ENCODE peak calls at places on chromosomes 13 and 19, in nine cellular contexts. One of them, this sample, is unnamed.
A peak's percentile ranks its signal among the peaks of the same experiment; 100 is the strongest.

GRCh38 chr13:93562676-93563075 is 336.1 kb downstream of the GPC6 start:
- DNase-seq in EL: no peak
- DNase-seq in SW 1271: no peak
- DNase-seq in NCI-H460: no peak
- DNase-seq in NB4: no peak
- DNase-seq in T-helper 2 cell: no peak
- DNase-seq in posterior vena cava: no peak
- DNase-seq in anterior cingulate cortex: no peak
- DNase-seq in stimulated activated CD8-positive, alpha-beta memory T cell treated with anti-CD3 and anti-CD28 coated beads, Interleukin-2, amount 100 ng/mL, for 1 hour: no peak
- DNase-seq in this sample: no peak

GRCh38 chr19:1685046-1685445 is 32.6 kb upstream of the TCF3 start:
- DNase-seq in posterior vena cava: no peak
- DNase-seq in NCI-H460: no peak
- DNase-seq in EL: no peak
- DNase-seq in stimulated activated CD8-positive, alpha-beta memory T cell treated with anti-CD3 and anti-CD28 coated beads, Interleukin-2, amount 100 ng/mL, for 1 hour: no peak
- DNase-seq in NB4: no peak
- DNase-seq in anterior cingulate cortex: no peak
- DNase-seq in SW 1271: no peak
- DNase-seq in T-helper 2 cell: no peak
- DNase-seq in this sample: no peak

GRCh38 chr13:64154514-64154913 is 2738.9 kb upstream of the PCDH20 start:
- DNase-seq in EL: peak; percentile 24
- DNase-seq in stimulated activated CD8-positive, alpha-beta memory T cell treated with anti-CD3 and anti-CD28 coated beads, Interleukin-2, amount 100 ng/mL, for 1 hour: no peak
- DNase-seq in anterior cingulate cortex: no peak
- DNase-seq in posterior vena cava: no peak
- DNase-seq in T-helper 2 cell: no peak
- DNase-seq in NCI-H460: peak; percentile 0
- DNase-seq in NB4: peak; percentile 4
- DNase-seq in SW 1271: no peak
- DNase-seq in this sample: no peak

GRCh38 chr19:45098521-45099464 is 5.8 kb downstream of the PPP1R37 start:
- DNase-seq in T-helper 2 cell: no peak
- DNase-seq in SW 1271: no peak
- DNase-seq in stimulated activated CD8-positive, alpha-beta memory T cell treated with anti-CD3 and anti-CD28 coated beads, Interleukin-2, amount 100 ng/mL, for 1 hour: no peak
- DNase-seq in NB4: no peak
- DNase-seq in NCI-H460: no peak
- DNase-seq in EL: no peak
- DNase-seq in anterior cingulate cortex: peak; percentile 79
- DNase-seq in posterior vena cava: no peak
- DNase-seq in this sample: peak; percentile 90

GRCh38 chr19:33785795-33786194 is 10.9 kb upstream of the KCTD15 start:
- DNase-seq in NCI-H460: no peak
- DNase-seq in anterior cingulate cortex: no peak
- DNase-seq in EL: peak; percentile 54
- DNase-seq in posterior vena cava: no peak
- DNase-seq in T-helper 2 cell: no peak
- DNase-seq in NB4: no peak
- DNase-seq in SW 1271: no peak
- DNase-seq in stimulated activated CD8-positive, alpha-beta memory T cell treated with anti-CD3 and anti-CD28 coated beads, Interleukin-2, amount 100 ng/mL, for 1 hour: no peak
- DNase-seq in this sample: no peak

GRCh38 chr19:2337329-2337707 is 8.8 kb downstream of the SPPL2B start:
- DNase-seq in stimulated activated CD8-positive, alpha-beta memory T cell treated with anti-CD3 and anti-CD28 coated beads, Interleukin-2, amount 100 ng/mL, for 1 hour: no peak
- DNase-seq in T-helper 2 cell: no peak
- DNase-seq in anterior cingulate cortex: peak; percentile 56
- DNase-seq in EL: no peak
- DNase-seq in NB4: no peak
- DNase-seq in SW 1271: no peak
- DNase-seq in posterior vena cava: no peak
- DNase-seq in NCI-H460: no peak
- DNase-seq in this sample: no peak

GRCh38 chr19:16452321-16452720 is 19.4 kb downstream of the EPS15L1 start:
- DNase-seq in SW 1271: no peak
- DNase-seq in stimulated activated CD8-positive, alpha-beta memory T cell treated with anti-CD3 and anti-CD28 coated beads, Interleukin-2, amount 100 ng/mL, for 1 hour: no peak
- DNase-seq in anterior cingulate cortex: no peak
- DNase-seq in NB4: no peak
- DNase-seq in EL: no peak
- DNase-seq in T-helper 2 cell: no peak
- DNase-seq in NCI-H460: no peak
- DNase-seq in posterior vena cava: no peak
- DNase-seq in this sample: no peak

GRCh38 chr13:78732445-78733017 is 73.6 kb upstream of the OBI1 start:
- DNase-seq in NCI-H460: no peak
- DNase-seq in T-helper 2 cell: no peak
- DNase-seq in posterior vena cava: no peak
- DNase-seq in stimulated activated CD8-positive, alpha-beta memory T cell treated with anti-CD3 and anti-CD28 coated beads, Interleukin-2, amount 100 ng/mL, for 1 hour: no peak
- DNase-seq in NB4: no peak
- DNase-seq in EL: no peak
- DNase-seq in anterior cingulate cortex: no peak
- DNase-seq in SW 1271: no peak
- DNase-seq in this sample: no peak

GRCh38 chr13:111530137-111530536 is 209.7 kb downstream of the TEX29 start:
- DNase-seq in NCI-H460: no peak
- DNase-seq in stimulated activated CD8-positive, alpha-beta memory T cell treated with anti-CD3 and anti-CD28 coated beads, Interleukin-2, amount 100 ng/mL, for 1 hour: no peak
- DNase-seq in SW 1271: no peak
- DNase-seq in anterior cingulate cortex: no peak
- DNase-seq in NB4: no peak
- DNase-seq in EL: no peak
- DNase-seq in posterior vena cava: peak; percentile 45
- DNase-seq in T-helper 2 cell: no peak
- DNase-seq in this sample: no peak

GRCh38 chr19:50510700-50511068 is 307 bp downstream of the JOSD2 start:
- DNase-seq in stimulated activated CD8-positive, alpha-beta memory T cell treated with anti-CD3 and anti-CD28 coated beads, Interleukin-2, amount 100 ng/mL, for 1 hour: no peak
- DNase-seq in SW 1271: no peak
- DNase-seq in anterior cingulate cortex: no peak
- DNase-seq in EL: peak; percentile 6
- DNase-seq in NB4: no peak
- DNase-seq in T-helper 2 cell: no peak
- DNase-seq in NCI-H460: no peak
- DNase-seq in posterior vena cava: no peak
- DNase-seq in this sample: no peak

GRCh38 chr19:43841990-43842389 is 14.9 kb downstream of the ZNF283 start:
- DNase-seq in SW 1271: no peak
- DNase-seq in NCI-H460: no peak
- DNase-seq in EL: no peak
- DNase-seq in anterior cingulate cortex: no peak
- DNase-seq in posterior vena cava: no peak
- DNase-seq in NB4: no peak
- DNase-seq in stimulated activated CD8-positive, alpha-beta memory T cell treated with anti-CD3 and anti-CD28 coated beads, Interleukin-2, amount 100 ng/mL, for 1 hour: no peak
- DNase-seq in T-helper 2 cell: no peak
- DNase-seq in this sample: no peak

GRCh38 chr19:30158067-30158892 is 213.9 kb upstream of the ZNF536 start:
- DNase-seq in stimulated activated CD8-positive, alpha-beta memory T cell treated with anti-CD3 and anti-CD28 coated beads, Interleukin-2, amount 100 ng/mL, for 1 hour: no peak
- DNase-seq in NB4: peak; percentile 2
- DNase-seq in anterior cingulate cortex: no peak
- DNase-seq in posterior vena cava: no peak
- DNase-seq in T-helper 2 cell: no peak
- DNase-seq in SW 1271: no peak
- DNase-seq in EL: no peak
- DNase-seq in NCI-H460: no peak
- DNase-seq in this sample: no peak

GRCh38 chr19:31014668-31015067 is 334.6 kb downstream of the TSHZ3 start:
- DNase-seq in T-helper 2 cell: no peak
- DNase-seq in posterior vena cava: no peak
- DNase-seq in stimulated activated CD8-positive, alpha-beta memory T cell treated with anti-CD3 and anti-CD28 coated beads, Interleukin-2, amount 100 ng/mL, for 1 hour: no peak
- DNase-seq in SW 1271: no peak
- DNase-seq in EL: no peak
- DNase-seq in anterior cingulate cortex: no peak
- DNase-seq in NCI-H460: no peak
- DNase-seq in NB4: no peak
- DNase-seq in this sample: no peak

GRCh38 chr19:40279120-40279551 is 6.0 kb downstream of the AKT2 start:
- DNase-seq in posterior vena cava: peak; percentile 87
- DNase-seq in anterior cingulate cortex: peak; percentile 41
- DNase-seq in SW 1271: no peak
- DNase-seq in NCI-H460: no peak
- DNase-seq in T-helper 2 cell: no peak
- DNase-seq in stimulated activated CD8-positive, alpha-beta memory T cell treated with anti-CD3 and anti-CD28 coated beads, Interleukin-2, amount 100 ng/mL, for 1 hour: no peak
- DNase-seq in NB4: no peak
- DNase-seq in EL: no peak
- DNase-seq in this sample: no peak